ENCODE peak calls at places on chromosomes 11 and 22, in seven cellular contexts. R is uterus, J is endothelial cell of umbilical vein, E is thyroid gland, U is IMR-90, T is HCT116, X is Peyer's patch. C is an unnamed sample.

GRCh38 chr11:102705626-102706025 is at the start of gene MMP27:
- DNase-seq in E (no peak), T (no peak), U (no peak), X (no peak), R (no peak), J (no peak), C (no peak)

GRCh38 chr11:115939726-115940421 is 435.7 kb upstream of the CADM1 start:
- DNase-seq in T (no peak), R (no peak), U (no peak), X (no peak), J (no peak), E (no peak), C (no peak)

GRCh38 chr11:44005076-44005800 is 42.5 kb upstream of the ACCSL start:
- DNase-seq in J (no peak), U (no peak), R (no peak), X (no peak), E (no peak), T (no peak), C (no peak)

GRCh38 chr22:43951966-43952365 is 3.3 kb upstream of the SAMM50 start:
- DNase-seq in E (no peak), X (no peak), U (no peak), R (no peak), T (no peak), J (no peak), C (no peak)

GRCh38 chr11:27910186-27910941 is 197.6 kb downstream of the KIF18A start:
- DNase-seq in U (peak), T (no peak), X (no peak), R (no peak), E (no peak), J (peak), C (no peak)

GRCh38 chr11:85946221-85946620 is 91.0 kb downstream of the CCDC83 start:
- DNase-seq in X (no peak), J (no peak), U (peak), E (no peak), R (no peak), T (no peak), C (no peak)

GRCh38 chr11:326842-327580 is 6.4 kb upstream of the IFITM3 start:
- DNase-seq in X (peak), T (no peak), R (peak), U (peak), J (peak), E (peak), C (peak)

GRCh38 chr11:112200252-112200651 is 24.9 kb downstream of the BCO2 start:
- DNase-seq in J (no peak), X (no peak), T (no peak), U (no peak), R (no peak), E (no peak), C (no peak)

GRCh38 chr11:128738942-128739341 is 45.1 kb downstream of the FLI1 start:
- DNase-seq in X (no peak), T (no peak), J (no peak), U (no peak), E (no peak), R (no peak), C (no peak)

GRCh38 chr11:101907826-101908225 is 7.0 kb upstream of the CEP126 start:
- DNase-seq in R (no peak), J (no peak), U (no peak), X (no peak), T (no peak), E (no peak), C (no peak)

DNA sequence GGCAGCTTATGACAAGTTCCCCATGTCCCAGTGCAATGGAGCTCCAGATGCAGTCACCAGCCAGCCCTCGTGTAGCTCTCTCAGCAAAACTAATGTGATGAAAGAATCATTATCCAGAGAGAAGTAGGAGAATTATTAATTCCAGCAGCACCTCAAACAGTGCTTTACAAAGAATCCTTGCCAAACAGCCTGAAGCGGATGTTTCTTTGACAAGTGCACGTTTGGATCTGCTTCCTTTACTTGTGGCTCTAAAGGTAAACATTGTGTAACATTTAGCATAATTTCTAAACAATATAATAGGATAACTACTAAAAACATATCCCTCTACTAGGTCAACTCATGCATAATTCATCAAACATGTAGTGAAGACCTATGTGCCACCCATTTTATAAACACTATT is 197.0 kb downstream of the FAM181B start:
- DNase-seq in X (no peak), E (no peak), R (no peak), U (no peak), T (no peak), J (no peak), C (no peak)
- H3K4me3 ChIP-seq in X (no peak), E (no peak), R (no peak), U (no peak), T (no peak), J (no peak), C (no peak)

GRCh38 chr11:118921929-118922744 is 3.6 kb downstream of the BCL9L start:
- DNase-seq in U (peak), J (peak), X (peak), R (peak), E (peak), T (no peak), C (peak)
- TF ChIP-seq POLR2A in U (no peak), J (no peak), X (peak), R (peak), E (peak), T (no peak), C (peak)

GRCh38 chr11:79294845-79295520 is 145.8 kb downstream of the TENM4 start:
- DNase-seq in U (no peak), E (peak), X (no peak), T (no peak), R (no peak), J (no peak), C (peak)

GRCh38 chr11:79291948-79292347 is 148.9 kb downstream of the TENM4 start:
- DNase-seq in X (no peak), E (no peak), R (no peak), J (no peak), U (no peak), T (no peak), C (no peak)

GRCh38 chr11:79287952-79288351 is 152.9 kb downstream of the TENM4 start:
- DNase-seq in X (no peak), E (peak), T (no peak), R (no peak), J (no peak), U (no peak), C (no peak)

GRCh38 chr11:79285756-79286155 is 155.1 kb downstream of the TENM4 start:
- DNase-seq in E (no peak), J (no peak), T (no peak), U (no peak), R (no peak), X (no peak), C (no peak)

GRCh38 chr11:79290766-79291165 is 150.1 kb downstream of the TENM4 start:
- DNase-seq in T (no peak), U (no peak), R (no peak), J (no peak), E (peak), X (no peak), C (no peak)
- H3K4me3 ChIP-seq in T (no peak), U (no peak), R (no peak), J (no peak), E (no peak), X (no peak), C (no peak)

GRCh38 chr11:1861435-1862411 is 8.8 kb downstream of the LSP1 start:
- DNase-seq in R (no peak), J (no peak), U (no peak), T (no peak), E (no peak), X (no peak), C (no peak)
- TF ChIP-seq POLR2A in R (no peak), J (no peak), U (no peak), T (no peak), E (no peak), X (no peak), C (no peak)

GRCh38 chr11:65290448-65291165 is 24.1 kb upstream of the CDC42EP2 start:
- DNase-seq in R (peak), X (peak), T (no peak), J (peak), E (peak), U (peak), C (no peak)
- H3K4me3 ChIP-seq in R (no peak), X (no peak), T (no peak), J (no peak), E (no peak), U (no peak), C (no peak)

GRCh38 chr11:68002575-68002942 is 1.3 kb downstream of the UNC93B1 start:
- DNase-seq in J (no peak), T (no peak), U (no peak), R (no peak), E (no peak), X (peak), C (no peak)

GRCh38 chr11:67999704-68000103 is 4.2 kb downstream of the UNC93B1 start:
- DNase-seq in T (no peak), E (no peak), U (no peak), J (no peak), X (no peak), R (no peak), C (no peak)

GRCh38 chr11:68004551-68005335 is 846 bp upstream of the UNC93B1 start:
- DNase-seq in R (no peak), J (no peak), X (no peak), U (no peak), E (no peak), T (peak), C (no peak)

GRCh38 chr11:68003846-68004550 is at the start of gene UNC93B1:
- DNase-seq in X (peak), U (peak), E (peak), R (peak), T (peak), J (peak), C (peak)

DNA sequence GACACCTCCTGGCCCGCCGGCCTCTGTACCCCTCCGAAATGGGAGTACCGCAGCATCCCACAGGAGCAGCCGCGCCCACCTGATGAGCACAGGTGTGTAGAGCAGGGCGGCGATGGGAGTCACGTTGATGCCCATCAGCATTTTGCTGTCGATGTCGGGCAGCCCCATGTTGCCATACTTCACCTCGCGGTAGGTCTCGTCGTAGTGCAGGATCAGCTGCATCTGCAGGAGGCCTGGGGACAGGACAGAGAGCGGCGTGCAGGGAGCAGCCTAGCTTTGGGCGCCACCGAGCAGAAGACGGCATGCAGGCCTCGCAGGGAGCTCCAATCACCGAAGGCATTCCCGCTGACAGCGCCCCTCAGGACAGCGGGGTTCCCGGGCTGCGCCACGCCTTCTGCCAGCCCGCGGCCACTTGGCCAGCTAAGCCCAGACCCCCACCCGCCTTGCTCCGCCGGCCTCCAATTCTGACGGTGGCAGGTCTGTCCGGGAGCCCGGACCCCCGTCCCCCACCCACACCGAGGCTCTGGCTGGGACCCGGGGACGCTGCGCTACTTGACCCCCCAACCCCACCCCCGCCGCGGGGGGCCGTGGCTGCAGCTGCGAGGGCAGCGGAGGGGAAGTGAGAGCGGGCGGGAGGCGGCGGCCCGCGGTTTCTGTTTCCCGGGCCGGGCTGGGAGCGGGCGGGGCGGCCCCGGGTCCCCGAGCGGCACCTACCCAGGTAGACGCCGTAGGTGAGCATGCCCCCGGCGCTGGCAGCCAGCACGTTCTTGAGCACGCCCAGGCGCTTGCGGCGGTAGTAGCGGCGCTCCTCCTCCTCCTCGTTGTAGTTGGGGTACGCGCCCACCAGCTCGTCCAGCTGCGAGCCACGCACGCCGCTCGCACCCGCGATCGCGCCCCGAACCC is 703 bp downstream of the UNC93B1 start:
- DNase-seq in E (peak), R (no peak), X (peak), J (no peak), T (no peak), U (no peak), C (no peak)
- TF ChIP-seq POLR2A in E (no peak), R (no peak), X (no peak), J (no peak), T (no peak), U (no peak), C (no peak)

GRCh38 chr11:65356394-65356972 is 1.9 kb downstream of the TIGD3 start:
- DNase-seq in U (no peak), J (no peak), X (no peak), E (peak), T (no peak), R (no peak), C (no peak)
- H3K4me3 ChIP-seq in U (no peak), J (no peak), X (no peak), E (no peak), T (no peak), R (no peak), C (no peak)

DNA sequence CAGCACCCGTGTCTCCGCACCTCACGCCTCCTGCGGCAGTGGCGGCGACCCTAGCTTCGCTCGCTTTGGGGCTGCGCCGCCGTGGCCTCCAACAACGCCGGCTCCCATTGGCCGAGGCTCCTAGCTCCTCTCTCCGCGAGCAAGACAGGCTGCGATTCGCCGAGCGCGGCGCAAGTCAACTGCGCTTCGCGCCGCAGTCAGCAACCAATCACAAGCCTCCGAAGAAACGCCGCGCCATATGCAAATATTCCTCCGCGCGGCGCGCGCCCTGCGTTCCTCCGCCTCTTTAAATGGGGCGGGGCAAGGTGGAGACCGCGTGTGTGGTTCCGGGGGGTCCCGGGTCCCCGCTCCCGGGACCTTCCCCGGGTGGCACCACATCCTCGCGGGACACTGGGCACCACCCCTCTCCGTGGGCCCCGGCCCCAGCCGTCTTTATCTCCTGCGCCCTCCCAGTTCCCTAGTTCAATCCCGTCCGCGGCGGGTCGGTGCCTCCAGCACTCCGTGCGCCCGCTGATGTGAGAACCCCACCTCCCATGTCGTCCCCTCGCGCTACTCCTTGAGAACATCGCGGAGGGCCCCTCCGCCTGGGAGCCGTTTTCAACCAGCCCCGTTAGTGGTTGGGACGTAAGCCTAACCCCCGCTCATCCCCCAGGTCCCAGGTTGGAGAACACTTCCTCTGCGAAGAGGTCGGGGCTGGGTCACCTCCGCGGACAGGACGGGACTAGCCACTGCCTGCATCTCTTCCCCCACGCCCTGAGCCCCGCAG is at the start of gene NAP1L4:
- DNase-seq in T (peak), U (peak), E (peak), X (peak), J (peak), R (peak), C (peak)
- TF ChIP-seq POLR2A in T (peak), U (peak), E (peak), X (peak), J (peak), R (peak), C (peak)

GRCh38 chr11:47620836-47621378 is 21.5 kb downstream of the MTCH2 start:
- DNase-seq in J (peak), E (no peak), R (no peak), X (no peak), U (no peak), T (no peak), C (no peak)

GRCh38 chr11:47611240-47611863 is 17.1 kb upstream of the C1QTNF4 start:
- DNase-seq in R (no peak), X (no peak), J (no peak), T (no peak), U (no peak), E (no peak), C (no peak)

GRCh38 chr11:47617417-47617809 is 23.2 kb upstream of the C1QTNF4 start:
- DNase-seq in U (peak), X (no peak), T (no peak), R (no peak), E (no peak), J (peak), C (no peak)

GRCh38 chr11:47615249-47615648 is 21.0 kb upstream of the C1QTNF4 start:
- DNase-seq in X (no peak), U (no peak), J (no peak), R (no peak), E (no peak), T (no peak), C (no peak)

GRCh38 chr11:47616726-47617416 is 22.7 kb upstream of the C1QTNF4 start:
- DNase-seq in J (peak), X (no peak), U (peak), E (peak), R (peak), T (peak), C (no peak)
- H3K4me3 ChIP-seq in J (no peak), X (no peak), U (no peak), E (no peak), R (no peak), T (no peak), C (no peak)

DNA sequence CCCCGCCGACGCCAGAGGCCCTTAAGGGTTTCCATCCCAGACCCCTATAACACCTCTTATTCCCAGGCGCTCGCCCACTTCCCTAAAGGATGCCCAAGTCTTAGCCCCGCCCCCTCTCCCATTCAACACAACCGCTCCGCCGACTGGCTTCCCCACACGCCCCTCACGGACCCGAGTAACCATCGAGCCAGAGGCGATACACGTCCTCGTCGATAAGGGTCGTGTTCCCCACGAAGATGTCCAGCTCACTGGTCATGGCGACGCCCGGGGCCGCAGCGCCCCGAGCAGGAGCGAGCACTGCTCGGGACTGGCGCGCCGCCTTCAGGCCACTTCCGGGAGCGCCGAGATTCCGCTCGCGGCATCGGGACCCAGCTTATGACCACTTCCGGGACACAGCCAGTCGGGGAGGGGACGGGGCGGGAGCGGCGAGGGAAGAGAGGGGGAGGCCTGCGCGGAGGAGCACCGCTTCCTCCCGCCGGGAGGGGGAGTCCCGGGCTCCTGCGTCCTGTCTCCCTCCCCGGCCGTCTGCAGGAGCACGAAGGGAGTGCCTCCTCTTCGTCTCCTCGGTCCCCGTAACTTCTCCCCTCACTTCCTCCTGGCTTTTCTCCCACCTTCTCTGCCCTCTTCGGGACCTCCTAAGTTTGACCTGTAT is at the start of gene FIBP:
- DNase-seq in U (peak), J (peak), T (peak), R (peak), X (peak), E (peak), C (peak)
- TF ChIP-seq POLR2A in U (peak), J (peak), T (peak), R (peak), X (peak), E (peak), C (peak)

C was measured in prostate gland.